ENCODE peak calls at places on chromosomes 5 and 9, in four cellular contexts. W is spleen, G is breast epithelium, L is HCT116. H is an unnamed sample.

GRCh38 chr5:66224273-66224672 is 80.2 kb downstream of the SREK1 start:
- DNase-seq in W (no peak), G (no peak), L (no peak), H (no peak)

GRCh38 chr5:179240561-179240960 is 104.7 kb downstream of the ADAMTS2 start:
- DNase-seq in W (peak; percentile 33), G (peak; percentile 38), L (no peak), H (no peak)

GRCh38 chr9:134994926-134995791 is 77.4 kb upstream of the FCN1 start:
- DNase-seq in W (peak; percentile 58), G (peak; percentile 35), L (no peak), H (no peak)

GRCh38 chr5:39205550-39205949 is 13.8 kb downstream of the FYB1 start:
- DNase-seq in W (no peak), G (no peak), L (no peak), H (no peak)

GRCh38 chr9:81964216-81965171 is 21.2 kb downstream of the SPATA31D3 start:
- DNase-seq in W (no peak), G (no peak), L (no peak), H (no peak)

GRCh38 chr9:13728121-13728520 is 448.6 kb upstream of the MPDZ start:
- DNase-seq in W (no peak), G (no peak), L (no peak), H (no peak)

GRCh38 chr5:173954671-173955605 is 34.0 kb upstream of the C5orf47 start:
- DNase-seq in W (no peak), G (no peak), L (no peak), H (no peak)

GRCh38 chr5:175378444-175379028 is 65.4 kb downstream of the DRD1 start:
- DNase-seq in W (no peak), G (no peak), L (peak; percentile 98), H (no peak)

GRCh38 chr5:67875637-67876036 is 339.9 kb upstream of the PIK3R1 start:
- DNase-seq in W (no peak), G (no peak), L (no peak), H (no peak)

GRCh38 chr9:106758911-106759310 is 104.1 kb upstream of the ZNF462 start:
- DNase-seq in W (no peak), G (no peak), L (no peak), H (no peak)

GRCh38 chr9:106757539-106757938 is 105.4 kb upstream of the ZNF462 start:
- DNase-seq in W (no peak), G (no peak), L (no peak), H (no peak)

GRCh38 chr9:106755727-106756126 is 107.2 kb upstream of the ZNF462 start:
- DNase-seq in W (no peak), G (peak; percentile 53), L (no peak), H (no peak)

GRCh38 chr9:106752581-106752980 is 110.4 kb upstream of the ZNF462 start:
- DNase-seq in W (no peak), G (no peak), L (no peak), H (no peak)

GRCh38 chr9:106753155-106753671 is 109.8 kb upstream of the ZNF462 start:
- DNase-seq in W (no peak), G (no peak), L (no peak), H (no peak)
- TF ChIP-seq POLR2AphosphoS5 in W (no peak), G (no peak), L (no peak), H (no peak)

GRCh38 chr9:114592356-114592755 is 4.8 kb downstream of the ATP6V1G1 start:
- DNase-seq in W (no peak), G (no peak), L (no peak), H (no peak)

GRCh38 chr9:114590328-114590727 is 2.8 kb downstream of the ATP6V1G1 start:
- DNase-seq in W (no peak), G (no peak), L (no peak), H (no peak)

GRCh38 chr9:114588671-114589526 is 1.3 kb downstream of the ATP6V1G1 start:
- DNase-seq in W (no peak), G (no peak), L (no peak), H (no peak)

GRCh38 chr9:114594136-114594535 is 6.6 kb downstream of the ATP6V1G1 start:
- DNase-seq in W (no peak), G (no peak), L (no peak), H (no peak)

GRCh38 chr9:114591206-114591853 is 3.8 kb downstream of the ATP6V1G1 start:
- DNase-seq in W (no peak), G (no peak), L (no peak), H (no peak)
- H3K4me1 ChIP-seq in W (peaks cover 71% of the 10 kb centered on the region), G (no peaks in the 10 kb centered on the region), L (peaks cover 19% of the 10 kb centered on the region), H (peaks cover 52% of the 10 kb centered on the region)

DNA sequence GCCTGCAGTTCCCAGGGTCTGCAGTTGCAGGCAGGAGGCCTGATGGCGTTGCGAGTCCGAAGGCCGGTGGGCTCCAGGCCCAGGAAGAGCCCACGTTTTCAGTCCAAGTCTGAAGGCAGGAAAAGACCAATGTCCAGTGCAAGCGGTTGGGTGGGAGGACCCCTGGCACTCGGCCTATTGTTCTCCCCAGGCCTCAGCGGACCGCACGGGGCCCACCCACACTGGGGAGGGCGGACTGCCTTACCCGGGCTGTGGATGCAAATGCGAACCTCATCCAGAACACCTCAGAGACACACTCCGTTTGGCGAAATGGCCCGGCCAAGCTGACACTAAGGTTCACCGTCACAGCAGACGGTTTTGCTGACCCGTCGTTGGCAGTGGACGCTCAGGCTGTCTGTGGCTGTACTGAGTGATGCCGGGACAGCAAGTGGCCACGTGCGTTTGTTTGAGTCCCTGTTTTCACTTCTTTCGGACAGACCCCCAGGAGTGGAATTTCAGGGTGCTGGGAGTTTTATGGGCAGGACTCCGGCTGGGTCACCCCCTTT is 10.2 kb upstream of the SEC16A start:
- DNase-seq in W (no peak), G (no peak), L (no peak), H (no peak)
- TF ChIP-seq POLR2AphosphoS5 in W (peak; percentile 32), G (no peak), L (no peak), H (no peak)

GRCh38 chr9:136050266-136050705 is 44.8 kb downstream of the NACC2 start:
- DNase-seq in W (no peak), G (no peak), L (no peak), H (no peak)

GRCh38 chr9:136048560-136049411 is 46.3 kb downstream of the NACC2 start:
- DNase-seq in W (no peak), G (no peak), L (no peak), H (no peak)

GRCh38 chr9:136050706-136051567 is 44.2 kb downstream of the NACC2 start:
- DNase-seq in W (no peak), G (no peak), L (no peak), H (no peak)

GRCh38 chr9:136047775-136048559 is 47.1 kb downstream of the NACC2 start:
- DNase-seq in W (no peak), G (no peak), L (no peak), H (no peak)

GRCh38 chr9:136049451-136050265 is 45.4 kb downstream of the NACC2 start:
- DNase-seq in W (no peak), G (no peak), L (no peak), H (no peak)
- H3K4me1 ChIP-seq in W (peaks cover 98% of the 10 kb centered on the region), G (peaks cover 10% of the 10 kb centered on the region), L (peaks cover 41% of the 10 kb centered on the region), H (peaks cover 52% of the 10 kb centered on the region)

DNA sequence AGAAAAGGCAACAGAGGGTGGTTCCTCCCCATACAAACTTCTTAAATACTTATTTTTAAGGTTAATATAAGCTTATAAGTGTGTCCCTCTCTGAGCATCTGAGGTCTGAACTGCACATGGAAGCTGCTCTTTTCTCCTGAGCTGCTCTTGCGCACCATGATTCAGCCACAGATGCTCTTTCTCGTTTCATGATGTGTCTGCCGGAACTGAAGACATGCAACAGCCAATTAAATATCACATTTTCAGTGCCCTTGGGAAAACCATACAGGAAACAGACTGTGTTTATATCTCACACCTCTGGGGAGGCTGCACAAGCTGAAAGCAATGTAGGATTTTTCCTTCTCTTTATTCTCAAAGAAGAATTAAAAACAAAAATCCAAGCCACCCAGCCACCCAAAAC is 96.8 kb upstream of the NREP start:
- DNase-seq in W (no peak), G (no peak), L (no peak), H (no peak)
- TF ChIP-seq POLR2AphosphoS5 in W (no peak), G (no peak), L (no peak), H (no peak)